ENCODE peak calls at places on chromosomes 6 and 20, in four cellular contexts. A is CD8-positive, alpha-beta T cell; V is cardiac muscle cell; F is left ventricle myocardium inferior. U is an unnamed sample.

GRCh38 chr20:48921883-48922867 is 664 bp downstream of the ARFGEF2 start:
- DNase-seq in F (peak; percentile 53), V (no peak), A (no peak), U (no peak)

GRCh38 chr6:41712651-41713103 is 22.7 kb downstream of the TFEB start:
- DNase-seq in A (no peak), V (no peak), F (peak; percentile 80), U (no peak)

GRCh38 chr6:100886078-100886477 is 4.9 kb upstream of the ASCC3 start:
- DNase-seq in A (no peak), F (no peak), V (peak; percentile 25), U (no peak)

GRCh38 chr6:20433321-20433720 is 31.6 kb downstream of the E2F3 start:
- DNase-seq in A (no peak), F (no peak), V (no peak), U (no peak)

GRCh38 chr20:24842591-24843442 is 106.3 kb upstream of the CST7 start:
- DNase-seq in V (no peak), F (no peak), A (no peak), U (no peak)

GRCh38 chr6:52405243-52405642 is 14.9 kb upstream of the EFHC1 start:
- DNase-seq in A (no peak), V (no peak), F (no peak), U (no peak)

GRCh38 chr6:169827372-169827771 is 76.0 kb downstream of the ERMARD start:
- DNase-seq in F (no peak), V (no peak), A (no peak), U (no peak)

GRCh38 chr6:141539617-141540016 is 593.1 kb upstream of the GJE1 start:
- DNase-seq in F (no peak), V (no peak), A (no peak), U (no peak)

GRCh38 chr20:3276400-3277015 is 37.5 kb upstream of the SLC4A11 start:
- DNase-seq in A (no peak), V (peak; percentile 54), F (no peak), U (peak; percentile 23)

GRCh38 chr6:155278319-155279049 is 14.7 kb downstream of the CLDN20 start:
- DNase-seq in F (no peak), V (no peak), A (no peak), U (no peak)

GRCh38 chr6:31087494-31088089 is 24.8 kb downstream of the C6orf15 start:
- DNase-seq in A (peak; percentile 92), F (peak; percentile 84), V (peak; percentile 92), U (peak; percentile 80)

GRCh38 chr6:161908872-161909271 is 635.0 kb upstream of the AGPAT4 start:
- DNase-seq in F (no peak), A (no peak), V (no peak), U (no peak)

GRCh38 chr6:89007209-89008001 is 44.0 kb upstream of the RNGTT start:
- DNase-seq in V (peak; percentile 27), A (no peak), F (no peak), U (peak; percentile 10)

GRCh38 chr6:80003841-80004198 is 629 bp upstream of the TTK start:
- DNase-seq in F (no peak), A (no peak), V (no peak), U (no peak)

GRCh38 chr6:75922226-75922625 is 150.2 kb downstream of the IMPG1 start:
- DNase-seq in A (no peak), V (no peak), F (no peak), U (no peak)

GRCh38 chr6:79621579-79621978 is 9.6 kb upstream of the SH3BGRL2 start:
- DNase-seq in A (no peak), V (no peak), F (no peak), U (no peak)

GRCh38 chr6:2771021-2771558 is 5.9 kb downstream of the WRNIP1 start:
- DNase-seq in A (no peak), F (no peak), V (no peak), U (peak; percentile 72)
- H3K4me1 ChIP-seq in A (peaks cover 54% of the 10 kb centered on the region), F (peaks cover 96% of the 10 kb centered on the region), V (peaks cover 42% of the 10 kb centered on the region), U (peaks cover 37% of the 10 kb centered on the region)

DNA sequence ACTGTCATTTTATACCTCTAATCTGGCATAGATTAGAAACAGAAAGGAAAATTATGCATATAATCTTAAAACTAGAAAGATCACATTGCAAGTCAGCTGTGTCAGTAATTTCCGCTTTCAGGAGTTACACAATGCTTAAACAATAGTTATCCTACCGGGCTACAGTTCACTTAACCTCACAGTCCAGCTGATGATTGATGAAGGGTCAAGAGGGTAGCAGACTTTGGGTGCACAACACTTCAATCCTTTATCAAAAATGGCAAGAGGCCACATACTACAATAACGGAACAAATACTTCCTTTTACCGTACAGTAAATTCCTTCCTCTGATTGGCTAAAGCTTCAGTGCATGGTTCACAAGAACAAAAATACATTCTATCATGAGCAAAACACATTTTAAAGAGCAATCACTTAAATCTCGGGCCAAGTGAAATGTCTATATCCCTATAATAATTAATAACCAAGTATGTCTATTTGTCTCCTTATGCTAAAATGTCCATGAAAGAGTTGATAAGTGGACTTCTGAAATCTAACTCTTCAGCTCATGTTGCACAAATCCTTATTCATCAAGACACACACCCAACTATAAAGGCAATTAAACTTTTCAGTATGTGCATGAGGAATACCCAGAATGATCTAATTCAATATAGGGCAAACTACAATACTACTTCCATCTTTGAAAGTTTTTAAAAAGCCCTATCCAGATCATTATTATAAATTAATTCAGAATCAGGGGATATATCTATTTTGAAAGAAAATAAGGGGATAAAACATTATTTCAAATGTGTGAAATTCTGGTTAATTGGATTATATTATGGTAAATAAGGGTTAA is 76.8 kb downstream of the HIVEP2 start:
- DNase-seq in A (no peak), V (peak; percentile 90), F (no peak), U (no peak)
- H3K4me3 ChIP-seq in A (no peak overlapping the region), V (no peak overlapping the region), F (peak overlapping the region; percentile 36), U (no peak overlapping the region)

GRCh38 chr6:135439549-135439948 is 58.0 kb downstream of the AHI1 start:
- DNase-seq in V (no peak), A (no peak), F (no peak), U (no peak)
- H3K4me1 ChIP-seq in V (no peaks in the 10 kb centered on the region), A (peaks cover 5% of the 10 kb centered on the region), F (no peaks in the 10 kb centered on the region), U (peaks cover 13% of the 10 kb centered on the region)

DNA sequence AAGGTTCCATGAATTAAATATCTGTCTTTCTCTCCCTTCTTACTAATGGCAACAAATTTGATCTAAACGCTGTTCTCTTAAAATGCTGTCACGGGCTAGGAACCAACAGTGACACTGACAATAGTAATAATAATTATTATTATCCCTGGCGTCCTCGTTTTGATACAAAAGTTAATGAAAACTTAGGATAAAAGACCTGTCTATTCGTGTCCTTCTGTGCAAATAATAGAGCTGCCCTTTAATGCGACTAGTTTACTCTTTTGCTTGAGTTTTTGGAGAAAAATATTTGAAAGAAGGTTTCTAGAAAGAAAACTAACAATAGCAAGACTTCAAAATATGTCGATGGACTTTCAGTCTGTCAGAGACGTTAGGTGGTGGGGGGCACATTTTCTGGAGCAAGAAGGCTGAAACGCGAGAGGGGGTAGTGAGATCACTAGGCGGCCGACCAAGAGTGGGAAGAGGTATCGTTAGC is 4.3 kb downstream of the VGLL2 start:
- DNase-seq in V (no peak), F (no peak), A (no peak), U (no peak)
- H3K4me3 ChIP-seq in V (no peak overlapping the region), F (peak overlapping the region; percentile 58), A (no peak overlapping the region), U (no peak overlapping the region)

GRCh38 chr6:34630040-34630439 is 66.5 kb downstream of the ILRUN start:
- DNase-seq in A (no peak), V (peak; percentile 90), F (no peak), U (no peak)

GRCh38 chr6:34633256-34633655 is 63.3 kb downstream of the ILRUN start:
- DNase-seq in V (no peak), A (no peak), F (no peak), U (no peak)

DNA sequence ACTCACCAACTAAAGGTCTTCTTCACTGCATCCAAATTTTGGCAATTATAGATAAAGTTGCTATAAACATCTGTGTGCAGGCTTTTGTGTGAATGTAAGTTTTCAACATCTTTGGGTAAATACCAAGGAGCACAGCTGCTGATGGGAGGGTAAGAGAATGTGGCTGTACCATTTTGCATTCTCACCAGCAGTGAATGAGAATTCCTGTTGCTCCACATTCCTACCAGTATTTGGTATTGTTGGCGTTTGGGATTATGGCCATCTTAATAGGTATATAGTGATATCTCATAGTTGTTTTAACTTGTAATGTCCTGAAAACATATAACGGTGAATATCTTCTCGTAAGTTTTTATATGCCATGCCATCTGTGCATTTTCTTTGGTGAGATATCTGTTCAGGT is 69.3 kb downstream of the ILRUN start:
- DNase-seq in A (no peak), F (no peak), V (no peak), U (no peak)
- H3K4me1 ChIP-seq in A (no peaks in the 10 kb centered on the region), F (peaks cover 18% of the 10 kb centered on the region), V (no peaks in the 10 kb centered on the region), U (no peaks in the 10 kb centered on the region)

GRCh38 chr6:16758163-16758975 is 2.9 kb downstream of the ATXN1 start:
- DNase-seq in A (no peak), F (no peak), V (peak; percentile 66), U (no peak)

GRCh38 chr6:16759181-16759645 is 2.0 kb downstream of the ATXN1 start:
- DNase-seq in F (no peak), A (no peak), V (no peak), U (no peak)

GRCh38 chr6:16756660-16757270 is 4.5 kb downstream of the ATXN1 start:
- DNase-seq in F (no peak), A (no peak), V (no peak), U (no peak)

GRCh38 chr6:16755544-16755943 is 5.7 kb downstream of the ATXN1 start:
- DNase-seq in V (no peak), A (no peak), F (no peak), U (no peak)

DNA sequence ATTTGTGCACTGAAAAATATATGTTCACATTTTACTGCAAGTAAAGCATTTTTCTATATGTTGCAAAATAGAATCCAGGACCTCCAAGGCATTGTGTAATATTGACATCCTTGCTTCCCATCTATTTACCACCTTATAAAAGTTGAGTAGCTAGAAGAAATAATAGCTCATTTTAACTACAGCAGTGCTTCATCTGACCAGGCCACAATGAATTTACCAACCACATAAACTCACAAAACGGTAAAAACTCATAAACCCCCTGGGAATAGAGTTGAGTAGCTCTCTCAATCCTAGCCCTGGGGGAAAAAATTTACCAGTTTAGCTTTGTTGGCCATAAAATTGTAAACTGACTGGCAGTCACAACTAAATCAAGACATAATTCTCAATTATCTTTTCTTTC is 3.9 kb downstream of the ATXN1 start:
- DNase-seq in V (no peak), F (no peak), A (no peak), U (peak; percentile 66)
- H3K4me3 ChIP-seq in V (no peak overlapping the region), F (no peak overlapping the region), A (no peak overlapping the region), U (no peak overlapping the region)

DNA sequence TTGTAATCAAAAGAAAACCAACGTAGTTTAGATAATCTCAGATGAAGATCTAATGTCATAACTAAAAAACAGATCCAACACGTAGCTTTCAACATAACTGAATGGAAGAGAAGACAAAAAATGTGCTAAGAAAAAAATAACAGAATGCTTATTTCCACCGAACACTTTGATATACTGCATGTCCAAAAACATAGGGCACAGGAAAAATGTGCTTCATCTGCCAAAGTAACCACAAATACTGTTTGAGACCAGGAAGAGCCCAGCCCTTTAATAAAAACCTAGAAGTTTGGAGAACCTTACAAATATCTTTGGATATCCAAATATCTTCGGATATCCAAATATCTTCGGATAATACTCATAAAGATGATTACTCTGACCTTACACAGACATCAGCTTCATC is 19.8 kb downstream of the LAMA4 start:
- DNase-seq in F (no peak), A (no peak), V (peak; percentile 72), U (no peak)
- H3K4me1 ChIP-seq in F (peaks cover 89% of the 10 kb centered on the region), A (no peaks in the 10 kb centered on the region), V (no peaks in the 10 kb centered on the region), U (peaks cover 8% of the 10 kb centered on the region)